ENCODE peak calls at places on chromosomes 1 and 21, in nine cellular contexts. C is adrenal gland, O is fibroblast of lung, W is pancreas, A is ovary, Q is Peyer's patch, N is aorta, Y is tibial nerve, I is heart right ventricle. X is an unnamed sample.

GRCh38 chr1:113320972-113321680 is 69.2 kb upstream of the MAGI3 start:
- DNase-seq in I (no peak), N (no peak), C (no peak), Q (no peak), O (no peak), A (no peak), Y (no peak), W (no peak), X (peak; percentile 14)

GRCh38 chr1:169044296-169044695 is 62.2 kb upstream of the ATP1B1 start:
- DNase-seq in W (no peak), I (no peak), C (peak; percentile 21), A (no peak), Q (peak; percentile 60), N (no peak), O (no peak), Y (no peak), X (no peak)

GRCh38 chr1:117630423-117630998 is 24.7 kb downstream of the TENT5C start:
- DNase-seq in W (peak; percentile 88), A (no peak), I (peak; percentile 64), C (no peak), Y (no peak), Q (no peak), O (no peak), N (no peak), X (no peak)

GRCh38 chr1:223670458-223671159 is 5.1 kb upstream of the CAPN8 start:
- DNase-seq in C (peak; percentile 38), Y (no peak), N (no peak), O (peak; percentile 39), I (no peak), W (peak; percentile 9), A (no peak), Q (peak; percentile 76), X (no peak)

GRCh38 chr1:223142269-223142668 is 779 bp downstream of the TLR5 start:
- DNase-seq in N (no peak), A (peak; percentile 26), Q (no peak), W (no peak), Y (no peak), C (no peak), O (no peak), I (no peak), X (no peak)

GRCh38 chr1:203686091-203686632 is 59.5 kb downstream of the ATP2B4 start:
- DNase-seq in N (peak; percentile 7), C (no peak), O (peak; percentile 47), A (no peak), I (no peak), W (no peak), Q (no peak), Y (no peak), X (no peak)

GRCh38 chr1:166322470-166322869 is 155.7 kb upstream of the FAM78B start:
- DNase-seq in Q (no peak), W (no peak), A (no peak), N (no peak), Y (no peak), I (no peak), C (no peak), O (no peak), X (no peak)

GRCh38 chr1:150576794-150577556 is 2.4 kb downstream of the MCL1 start:
- DNase-seq in A (no peak), W (no peak), O (peak; percentile 46), Q (peak; percentile 45), C (no peak), Y (no peak), I (no peak), N (no peak), X (peak; percentile 26)

GRCh38 chr1:221583481-221583880 is 158.4 kb downstream of the DUSP10 start:
- DNase-seq in Y (no peak), W (no peak), C (no peak), A (no peak), I (no peak), O (no peak), Q (no peak), N (no peak), X (no peak)

GRCh38 chr1:84988588-84988987 is 8.3 kb downstream of the MCOLN2 start:
- DNase-seq in C (no peak), Y (no peak), A (no peak), I (no peak), N (no peak), Q (no peak), O (no peak), W (no peak), X (no peak)

GRCh38 chr1:67646145-67647035 is 38.6 kb upstream of the GADD45A start:
- DNase-seq in W (peak; percentile 32), N (peak; percentile 53), Q (no peak), A (peak; percentile 47), O (peak; percentile 26), Y (no peak), I (peak; percentile 47), C (peak; percentile 46), X (peak; percentile 30)

GRCh38 chr1:57483954-57484353 is 60.1 kb upstream of the DAB1 start:
- DNase-seq in Q (no peak), N (no peak), Y (no peak), O (no peak), I (no peak), W (no peak), C (no peak), A (no peak), X (no peak)

GRCh38 chr1:246383791-246384190 is 123.3 kb downstream of the SMYD3 start:
- DNase-seq in A (no peak), I (no peak), C (no peak), O (no peak), Y (no peak), N (no peak), W (no peak), Q (no peak), X (no peak)

GRCh38 chr1:5877683-5878530 is 114.3 kb downstream of the NPHP4 start:
- DNase-seq in O (no peak), Y (no peak), A (no peak), I (no peak), W (no peak), N (no peak), Q (no peak), C (no peak), X (no peak)

GRCh38 chr1:13605159-13605558 is 21.5 kb downstream of the PDPN start:
- DNase-seq in C (no peak), Y (no peak), I (no peak), O (peak; percentile 67), A (no peak), Q (no peak), W (no peak), N (no peak), X (peak; percentile 99)

GRCh38 chr1:228277491-228278431 is 69.9 kb downstream of the OBSCN start:
- DNase-seq in N (no peak), Y (no peak), O (no peak), W (no peak), C (peak; percentile 13), I (peak; percentile 4), Q (no peak), A (no peak), X (peak; percentile 42)

GRCh38 chr1:2950926-2951305 is 70.4 kb upstream of the ACTRT2 start:
- DNase-seq in A (no peak), C (no peak), Q (no peak), Y (no peak), O (no peak), N (peak; percentile 21), W (no peak), I (no peak), X (no peak)

GRCh38 chr1:180731131-180731530 is 99.3 kb downstream of the XPR1 start:
- DNase-seq in Q (no peak), N (no peak), A (no peak), W (no peak), Y (no peak), I (no peak), O (no peak), C (no peak), X (no peak)
- H3K27ac ChIP-seq in Q (no peak overlapping the region), N (no peak overlapping the region), A (no peak overlapping the region), W (no peak overlapping the region), Y (no peak overlapping the region), I (no peak overlapping the region), O (no peak overlapping the region), C (no peak overlapping the region), X (no peak overlapping the region)

DNA sequence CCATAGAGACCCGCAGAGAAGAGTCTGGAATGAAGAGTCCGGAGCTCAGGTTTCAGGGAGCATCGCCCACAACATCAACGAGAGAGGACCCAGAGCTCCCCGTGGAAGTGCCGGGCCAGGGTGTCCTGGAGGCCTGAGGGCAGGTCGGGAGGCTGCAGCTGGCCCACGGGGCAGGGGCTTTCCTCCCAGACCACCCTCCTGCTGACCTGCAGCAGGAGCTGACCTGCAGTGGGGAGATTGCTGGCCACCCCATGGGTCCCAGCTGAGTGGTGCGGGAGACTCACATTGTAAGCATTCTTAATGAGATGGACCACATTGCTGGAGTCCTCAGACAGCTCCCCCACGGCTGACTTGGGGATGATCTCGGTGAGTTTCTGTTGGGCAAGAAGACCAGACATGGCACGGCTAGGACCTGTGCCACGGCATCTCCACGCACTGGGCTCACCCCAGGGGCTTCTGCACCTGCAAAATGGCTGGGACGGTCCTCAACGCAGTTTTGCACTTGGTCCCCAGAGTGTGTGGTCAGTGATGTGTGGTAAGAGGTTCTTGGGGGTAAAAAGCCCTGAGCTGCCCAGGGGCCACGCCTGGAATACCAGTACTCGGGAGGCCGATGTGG is 21.3 kb upstream of the PTTG1IP start:
- DNase-seq in C (no peak), N (no peak), I (no peak), W (no peak), A (no peak), Y (no peak), O (no peak), Q (no peak), X (no peak)
- H3K4me1 ChIP-seq in C (no peaks in the 10 kb centered on the region), N (no peaks in the 10 kb centered on the region), I (no peaks in the 10 kb centered on the region), W (no peaks in the 10 kb centered on the region), A (no peaks in the 10 kb centered on the region), Y (no peaks in the 10 kb centered on the region), O (no peaks in the 10 kb centered on the region), Q (no peaks in the 10 kb centered on the region), X (peaks cover 50% of the 10 kb centered on the region)

GRCh38 chr21:36964832-36965719 is 1.4 kb downstream of the HLCS start:
- DNase-seq in O (peak; percentile 20), Y (no peak), A (no peak), C (no peak), Q (no peak), N (no peak), W (no peak), I (no peak), X (no peak)
- H3K4me3 ChIP-seq in O (peak overlapping the region; percentile 65), Y (no peak overlapping the region), A (no peak overlapping the region), C (peak overlapping the region; percentile 72), Q (peak overlapping the region; percentile 93), N (no peak overlapping the region), W (peak overlapping the region; percentile 79), I (no peak overlapping the region), X (peak overlapping the region; percentile 93)

DNA sequence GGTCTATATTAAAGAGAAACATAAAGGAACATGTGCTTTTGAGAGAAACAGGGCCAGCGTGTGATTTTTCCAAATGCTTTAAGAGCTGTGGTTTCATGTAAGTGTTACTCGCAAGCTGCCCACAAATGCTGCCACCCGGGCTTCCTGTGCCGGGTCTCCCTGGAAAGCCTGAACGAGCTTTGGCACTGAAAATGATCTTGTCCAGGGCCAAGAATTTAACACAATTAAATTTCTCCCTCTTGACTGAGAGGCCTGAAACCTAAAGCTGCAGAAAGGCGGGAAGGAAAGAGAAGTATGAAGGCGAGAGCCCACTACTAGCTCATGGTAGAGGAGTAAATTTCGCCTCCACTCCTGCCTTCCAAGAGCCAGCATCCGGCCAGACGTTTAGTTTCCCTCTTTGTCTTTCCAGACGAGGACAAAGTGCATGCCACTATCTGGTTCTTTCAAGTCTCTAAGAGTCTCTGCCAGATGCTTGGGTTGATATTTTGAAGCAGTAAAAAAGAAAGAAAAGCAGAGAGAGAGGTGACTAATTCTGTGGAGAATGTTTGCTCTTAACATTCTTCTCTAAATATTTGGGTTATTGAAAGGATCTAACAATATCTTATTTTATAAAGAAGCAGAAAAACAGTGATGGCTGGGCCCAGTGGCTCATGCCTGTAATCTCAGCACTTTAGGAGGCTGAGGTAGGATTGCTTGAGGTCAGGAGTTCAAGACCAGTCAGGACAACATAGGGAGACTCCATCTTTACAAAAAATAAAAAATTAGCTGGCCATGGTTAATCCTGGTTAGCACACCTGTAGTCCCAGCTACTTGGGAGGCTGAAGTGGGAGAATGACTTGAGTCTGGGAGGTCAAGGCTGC is 100.0 kb upstream of the HNRNPU start:
- DNase-seq in N (no peak), A (peak; percentile 26), W (peak; percentile 10), Q (peak; percentile 61), O (peak; percentile 83), C (peak; percentile 40), I (no peak), Y (no peak), X (peak; percentile 85)
- H3K27ac ChIP-seq in N (peak overlapping the region; percentile 98), A (peak overlapping the region; percentile 65), W (peak overlapping the region; percentile 61), Q (peak overlapping the region; percentile 82), O (peak overlapping the region; percentile 71), C (peak overlapping the region; percentile 84), I (peak overlapping the region; percentile 38), Y (peak overlapping the region; percentile 76), X (peak overlapping the region; percentile 84)